ENCODE peak calls at places on chromosomes 13 and 19, in five cellular contexts. F is NB4, M is choroid plexus epithelial cell, A is tibial nerve, G is SK-N-SH. Q is an unnamed sample.

GRCh38 chr19:2476451-2477140 is 669 bp downstream of the GADD45B start:
- DNase-seq in F (peak), M (peak), A (no peak), G (peak), Q (no peak)

GRCh38 chr19:54191671-54192453 is 754 bp downstream of the TSEN34 start:
- DNase-seq in F (no peak), M (peak), A (no peak), G (no peak), Q (no peak)

GRCh38 chr13:25422153-25422552 is 50.4 kb downstream of the ATP8A2 start:
- DNase-seq in F (no peak), M (no peak), A (no peak), G (no peak), Q (no peak)

GRCh38 chr13:24308068-24308445 is 1.3 kb upstream of the C1QTNF9 start:
- DNase-seq in F (no peak), M (no peak), A (no peak), G (no peak), Q (no peak)

GRCh38 chr13:21986602-21987001 is 315.7 kb downstream of the FGF9 start:
- DNase-seq in F (no peak), M (no peak), A (peak), G (no peak), Q (no peak)

GRCh38 chr19:19155495-19156219 is 14.4 kb downstream of the MEF2B start:
- DNase-seq in F (no peak), M (no peak), A (no peak), G (no peak), Q (no peak)

GRCh38 chr13:93942016-93942415 is 537.5 kb downstream of the DCT start:
- DNase-seq in F (no peak), M (no peak), A (no peak), G (no peak), Q (no peak)

GRCh38 chr19:2084993-2085720 is 11.0 kb downstream of the MOB3A start:
- DNase-seq in F (peak), M (peak), A (no peak), G (peak), Q (no peak)

GRCh38 chr19:51194527-51195315 is 30.2 kb upstream of the CD33 start:
- DNase-seq in F (peak), M (no peak), A (no peak), G (no peak), Q (no peak)

GRCh38 chr19:49331616-49332055 is 3.6 kb upstream of the CD37 start:
- DNase-seq in F (peak), M (peak), A (no peak), G (peak), Q (peak)

GRCh38 chr19:31386806-31387205 is 37.6 kb upstream of the TSHZ3 start:
- DNase-seq in F (no peak), M (no peak), A (no peak), G (no peak), Q (no peak)

GRCh38 chr13:20136781-20137703 is 23.8 kb downstream of the GJA3 start:
- DNase-seq in F (peak), M (peak), A (no peak), G (peak), Q (no peak)

GRCh38 chr13:35964764-35965163 is 166.4 kb downstream of the DCLK1 start:
- DNase-seq in F (no peak), M (peak), A (no peak), G (no peak), Q (peak)

GRCh38 chr19:3513198-3514140 is 7.4 kb downstream of the FZR1 start:
- DNase-seq in F (no peak), M (no peak), A (no peak), G (no peak), Q (no peak)

DNA sequence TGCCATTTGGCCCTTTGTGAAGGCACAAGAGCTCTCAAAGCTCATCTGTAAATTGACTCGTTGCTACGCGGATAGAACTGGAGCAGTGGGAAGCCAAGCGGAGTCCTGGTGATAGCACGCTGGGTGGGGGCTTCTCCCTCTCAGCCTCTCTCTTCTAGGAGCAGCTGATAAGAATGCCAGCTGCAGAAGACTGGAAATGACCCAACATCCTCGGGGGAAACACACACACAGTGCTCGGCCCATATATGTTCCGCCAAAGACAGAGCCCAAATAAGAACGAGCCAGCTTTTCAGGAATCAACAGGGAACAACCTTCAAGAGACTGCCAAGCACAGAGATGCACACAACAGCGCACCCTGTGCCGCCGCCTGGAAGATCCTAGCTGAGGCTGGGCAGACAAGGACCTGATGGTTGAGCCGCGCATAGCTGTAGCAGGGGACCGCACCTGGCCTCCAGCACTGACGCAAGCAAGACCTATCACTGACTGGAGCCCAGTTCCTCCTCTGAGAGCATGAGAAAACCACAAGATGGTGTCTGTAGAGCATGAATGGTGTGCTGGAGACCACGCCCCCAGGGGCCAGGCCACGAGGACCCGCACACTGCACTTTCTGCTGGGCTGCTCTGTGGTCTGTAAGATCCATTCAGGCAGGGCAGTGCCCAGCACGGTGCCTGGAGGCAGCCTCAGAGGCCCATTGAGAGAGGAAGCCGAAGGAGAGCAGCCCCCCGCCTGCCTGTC is 16.0 kb upstream of the SLC35E1 start:
- DNase-seq in F (peak), M (no peak), A (no peak), G (peak), Q (no peak)
- H3K4me3 ChIP-seq in F (peak), M (no peak), A (no peak), G (no peak), Q (no peak)

GRCh38 chr13:67416047-67416925 is 186.2 kb upstream of the PCDH9 start:
- DNase-seq in F (peak), M (peak), A (no peak), G (peak), Q (no peak)
- TF ChIP-seq CTCF in F (peak), M (peak), A (peak), G (peak), Q (peak)

DNA sequence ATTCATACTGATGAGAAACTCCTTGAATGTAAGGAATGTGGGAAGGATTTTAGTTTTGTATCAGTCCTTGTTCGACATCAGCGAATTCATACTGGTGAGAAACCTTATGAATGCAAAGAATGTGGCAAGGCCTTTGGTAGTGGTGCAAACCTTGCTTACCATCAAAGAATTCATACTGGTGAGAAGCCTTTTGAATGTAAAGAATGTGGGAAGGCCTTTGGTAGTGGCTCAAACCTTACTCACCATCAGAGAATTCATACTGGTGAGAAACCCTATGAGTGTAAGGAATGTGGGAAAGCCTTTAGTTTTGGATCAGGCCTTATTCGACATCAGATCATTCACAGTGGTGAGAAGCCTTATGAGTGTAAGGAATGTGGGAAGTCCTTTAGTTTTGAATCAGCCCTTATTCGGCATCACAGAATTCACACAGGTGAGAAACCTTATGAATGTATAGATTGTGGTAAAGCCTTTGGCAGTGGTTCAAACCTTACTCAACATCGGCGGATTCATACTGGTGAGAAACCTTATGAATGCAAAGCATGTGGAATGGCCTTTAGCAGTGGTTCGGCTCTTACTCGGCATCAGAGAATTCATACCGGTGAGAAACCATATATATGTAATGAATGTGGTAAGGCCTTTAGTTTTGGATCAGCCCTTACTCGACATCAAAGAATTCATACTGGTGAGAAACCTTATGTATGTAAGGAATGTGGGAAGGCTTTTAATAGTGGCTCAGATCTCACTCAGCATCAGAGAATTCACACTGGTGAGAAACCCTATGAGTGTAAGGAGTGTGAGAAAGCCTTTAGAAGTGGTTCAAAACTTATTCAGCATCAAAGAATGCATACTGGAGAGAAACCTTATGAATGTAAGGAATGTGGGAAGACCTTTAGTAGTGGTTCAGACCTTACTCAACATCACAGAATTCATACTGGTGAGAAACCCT is 26.6 kb downstream of the ZNF345 start:
- DNase-seq in F (no peak), M (peak), A (no peak), G (no peak), Q (no peak)
- H3K4me3 ChIP-seq in F (no peak), M (no peak), A (no peak), G (no peak), Q (no peak)

DNA sequence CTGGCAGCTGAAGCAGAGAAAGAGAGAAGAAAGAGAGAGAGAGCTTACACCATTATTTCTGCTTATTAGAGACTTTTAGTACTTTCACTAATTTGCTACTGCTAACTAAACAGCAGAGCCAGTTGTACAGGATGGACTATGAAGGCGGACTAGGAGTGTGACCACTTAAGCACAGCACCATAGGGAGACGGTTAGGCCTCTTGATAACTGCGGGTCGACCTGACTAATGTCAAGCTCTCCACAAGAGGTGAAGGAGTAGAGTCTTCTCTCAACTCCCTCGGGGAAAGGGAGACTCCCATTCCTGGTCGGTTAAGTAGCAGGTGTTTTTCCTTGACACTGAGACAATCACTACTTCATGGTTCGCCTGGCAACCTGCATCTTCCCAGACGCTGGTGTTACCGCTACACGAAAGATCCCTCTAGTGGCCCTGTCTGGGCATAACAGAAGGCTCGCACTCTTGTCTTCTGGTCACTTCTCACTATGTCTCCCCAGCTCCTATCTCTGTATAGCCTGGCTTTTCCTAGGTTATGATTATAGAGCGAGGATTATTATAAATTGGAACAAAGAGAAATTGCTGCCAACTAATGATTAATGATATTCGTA is 5.3 kb upstream of the PSG7 start:
- DNase-seq in F (peak), M (peak), A (no peak), G (no peak), Q (no peak)
- TF ChIP-seq CTCF in F (peak), M (peak), A (no peak), G (peak), Q (peak)

GRCh38 chr13:39020853-39021462 is 16.9 kb downstream of the PROSER1 start:
- DNase-seq in F (no peak), M (no peak), A (no peak), G (no peak), Q (no peak)

GRCh38 chr13:39012608-39013007 is 22.0 kb upstream of the STOML3 start:
- DNase-seq in F (peak), M (no peak), A (no peak), G (peak), Q (no peak)

GRCh38 chr13:39016087-39016486 is 21.8 kb downstream of the PROSER1 start:
- DNase-seq in F (no peak), M (no peak), A (no peak), G (no peak), Q (no peak)

GRCh38 chr13:39013462-39013861 is 22.8 kb upstream of the STOML3 start:
- DNase-seq in F (no peak), M (no peak), A (no peak), G (no peak), Q (no peak)

DNA sequence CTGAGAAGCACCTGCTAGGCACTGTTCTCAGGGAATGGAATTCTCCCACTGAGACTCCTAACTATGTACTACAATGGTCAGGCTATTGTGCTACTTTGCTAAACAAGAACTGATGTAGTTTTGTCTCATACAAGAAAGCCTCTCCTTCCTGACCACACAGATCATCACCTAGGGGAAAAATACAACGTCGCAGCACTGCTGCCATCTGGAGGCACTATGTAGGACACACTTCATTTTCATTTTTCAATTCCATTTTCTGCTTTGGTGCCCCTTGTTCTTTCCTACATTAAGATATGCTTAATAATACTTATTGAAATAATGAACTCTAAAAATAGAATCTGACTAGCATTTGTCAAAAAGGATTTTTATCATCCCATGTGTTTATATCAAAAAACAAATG is 21.1 kb downstream of the PROSER1 start:
- DNase-seq in F (peak), M (peak), A (no peak), G (peak), Q (no peak)
- H3K4me3 ChIP-seq in F (no peak), M (no peak), A (no peak), G (no peak), Q (no peak)

GRCh38 chr13:89363144-89363543 is 1692.0 kb downstream of the SLITRK5 start:
- DNase-seq in F (no peak), M (no peak), A (no peak), G (peak), Q (no peak)

GRCh38 chr13:89361909-89362308 is 1690.7 kb downstream of the SLITRK5 start:
- DNase-seq in F (peak), M (peak), A (no peak), G (no peak), Q (no peak)
- TF ChIP-seq CTCF in F (peak), M (peak), A (no peak), G (peak), Q (peak)

DNA sequence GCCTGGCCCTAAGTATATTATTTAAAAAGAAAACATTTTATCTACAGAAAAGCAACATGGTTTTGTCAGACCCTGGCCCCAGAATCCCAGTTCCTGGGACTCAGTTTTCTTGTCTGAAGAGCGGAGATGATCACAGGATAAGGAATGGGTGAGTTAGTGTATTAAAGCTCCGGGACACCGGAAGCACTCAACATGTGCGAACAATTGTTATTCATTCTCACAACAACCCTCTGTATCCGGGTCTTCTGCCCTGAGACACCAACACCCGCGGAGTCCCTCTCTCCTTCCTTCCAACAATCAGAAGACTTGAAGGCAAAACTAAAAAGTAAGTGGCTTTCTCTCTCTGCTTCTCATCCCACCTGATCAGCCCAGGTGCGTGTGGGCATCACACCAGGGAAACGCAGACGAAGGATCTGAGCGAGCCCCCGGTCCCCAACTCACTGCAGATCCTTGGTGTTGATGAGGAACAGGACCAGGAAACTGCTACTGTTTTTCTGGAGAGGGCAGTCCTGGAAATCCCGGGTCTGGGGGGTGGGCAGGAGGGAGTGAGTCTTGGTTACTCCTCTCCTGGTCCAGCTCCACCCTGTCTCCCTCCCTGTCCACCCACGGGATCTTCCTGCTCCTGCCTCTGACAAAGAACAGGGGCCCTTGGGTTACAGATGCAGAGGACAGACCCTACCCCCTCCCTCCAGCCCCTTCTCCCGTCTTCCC is 2.0 kb downstream of the GPR108 start:
- DNase-seq in F (no peak), M (peak), A (no peak), G (peak), Q (no peak)
- H3K4me3 ChIP-seq in F (no peak), M (peak), A (no peak), G (peak), Q (peak)

DNA sequence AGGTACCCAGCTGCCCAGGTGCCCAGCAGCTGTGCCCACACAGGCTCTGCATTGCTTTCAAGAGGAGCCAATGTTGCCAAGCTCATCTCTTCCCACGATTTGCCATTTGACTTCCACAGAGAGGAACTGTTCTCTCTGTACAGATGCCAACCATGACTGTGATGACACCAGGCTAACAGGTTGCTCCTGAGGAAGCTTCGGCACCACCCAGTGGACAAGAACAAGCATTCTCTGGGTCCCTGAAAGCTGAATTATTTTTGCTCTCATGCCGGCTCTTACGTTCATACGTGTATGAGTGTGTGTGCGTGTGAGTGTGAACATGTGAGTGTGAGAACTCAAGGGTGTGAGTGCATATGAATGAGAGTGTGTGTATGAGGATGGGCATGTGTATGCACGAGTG is 535.2 kb downstream of the LIG4 start:
- DNase-seq in F (no peak), M (peak), A (no peak), G (peak), Q (no peak)
- TF ChIP-seq CTCF in F (no peak), M (peak), A (no peak), G (peak), Q (peak)

Q was measured in epithelial cell of proximal tubule.